ENCODE peak calls at places on chromosome 11, in six cellular contexts. E, S, N, C, F and J are unnamed samples.

GRCh38 chr11:8765294-8765693 is 82.7 kb downstream of the RPL27A start:
- DNase-seq in E (no peak), C (no peak), S (no peak), F (no peak), N (no peak), J (no peak)

GRCh38 chr11:43931717-43932039 is 10.8 kb upstream of the C11orf96 start:
- DNase-seq in N (no peak), C (no peak), E (no peak), S (no peak), F (no peak), J (no peak)

GRCh38 chr11:61610905-61611304 is 30.0 kb upstream of the SYT7 start:
- DNase-seq in E (no peak), C (no peak), F (no peak), N (no peak), S (no peak), J (peak; percentile 72)

GRCh38 chr11:12276831-12277475 is 100.4 kb upstream of the PARVA start:
- DNase-seq in N (no peak), E (no peak), C (peak; percentile 6), F (no peak), S (no peak), J (no peak)

GRCh38 chr11:64692764-64693331 is 30.1 kb downstream of the NRXN2 start:
- DNase-seq in E (no peak), N (no peak), F (no peak), C (no peak), S (no peak), J (no peak)

GRCh38 chr11:3201112-3201581 is 17.5 kb downstream of the MRGPRG start:
- DNase-seq in N (no peak), C (peak; percentile 3), F (no peak), S (no peak), E (no peak), J (no peak)

GRCh38 chr11:121892863-121893262 is 223.2 kb downstream of the BLID start:
- DNase-seq in C (no peak), F (no peak), N (no peak), E (no peak), S (no peak), J (no peak)

GRCh38 chr11:80118071-80118470 is 677.2 kb upstream of the TENM4 start:
- DNase-seq in E (no peak), N (no peak), F (no peak), C (no peak), S (no peak), J (no peak)

GRCh38 chr11:128871165-128871564 is 4.1 kb upstream of the KCNJ1 start:
- DNase-seq in N (no peak), S (no peak), F (no peak), C (no peak), E (no peak), J (no peak)

GRCh38 chr11:71279916-71280645 is 27.7 kb upstream of the SHANK2 start:
- DNase-seq in E (no peak), F (no peak), C (no peak), S (no peak), N (no peak), J (no peak)

GRCh38 chr11:78562398-78562797 is 12.3 kb downstream of the NARS2 start:
- DNase-seq in N (no peak), S (no peak), E (no peak), F (no peak), C (no peak), J (no peak)